ENCODE peak calls at places on chromosomes 7 and 10, in four cellular contexts. Q is H1, N is sigmoid colon, C is A549. L is an unnamed sample.

GRCh38 chr10:73413108-73413527 is 740 bp downstream of the ANXA7 start:
- DNase-seq in Q (no peak), N (peak; percentile 73), C (peak; percentile 62), L (no peak)

GRCh38 chr10:71597821-71598498 is 121.6 kb downstream of the C10orf105 start:
- DNase-seq in Q (no peak), N (peak; percentile 78), C (no peak), L (no peak)

GRCh38 chr7:27182285-27182827 is 2.7 kb downstream of the HOXA11 start:
- DNase-seq in Q (no peak), N (peak; percentile 74), C (no peak), L (no peak)

GRCh38 chr10:106053031-106053430 is 1111.5 kb downstream of the SORCS1 start:
- DNase-seq in Q (no peak), N (no peak), C (no peak), L (no peak)

GRCh38 chr10:81838950-81839349 is 36.0 kb upstream of the NRG3 start:
- DNase-seq in Q (no peak), N (no peak), C (no peak), L (no peak)

GRCh38 chr10:7272008-7272407 is 138.8 kb downstream of the SFMBT2 start:
- DNase-seq in Q (no peak), N (no peak), C (no peak), L (no peak)

GRCh38 chr7:157125376-157126223 is 13.1 kb upstream of the UBE3C start:
- DNase-seq in Q (no peak), N (no peak), C (no peak), L (no peak)

GRCh38 chr10:78634389-78634815 is 434.4 kb upstream of the ZMIZ1 start:
- DNase-seq in Q (peak; percentile 29), N (no peak), C (peak; percentile 19), L (no peak)

GRCh38 chr10:112208292-112208691 is 24.7 kb upstream of the GPAM start:
- DNase-seq in Q (no peak), N (no peak), C (no peak), L (peak; percentile 17)

GRCh38 chr7:33550979-33551378 is 354.4 kb upstream of the BMPER start:
- DNase-seq in Q (no peak), N (no peak), C (no peak), L (no peak)

GRCh38 chr7:19144661-19145428 is at the start of gene FERD3L:
- DNase-seq in Q (no peak), N (peak; percentile 50), C (no peak), L (no peak)

GRCh38 chr7:47801423-47801822 is 146.8 kb downstream of the PKD1L1 start:
- DNase-seq in Q (no peak), N (no peak), C (no peak), L (no peak)

GRCh38 chr7:11742496-11742895 is 89.5 kb downstream of the THSD7A start:
- DNase-seq in Q (no peak), N (no peak), C (no peak), L (no peak)

GRCh38 chr7:140364819-140365218 is 33.5 kb downstream of the SLC37A3 start:
- DNase-seq in Q (no peak), N (no peak), C (no peak), L (no peak)

GRCh38 chr7:121151663-121152344 is 163.3 kb downstream of the CPED1 start:
- DNase-seq in Q (no peak), N (no peak), C (no peak), L (no peak)

GRCh38 chr10:104277785-104278184 is 8.8 kb downstream of the GSTO2 start:
- DNase-seq in Q (no peak), N (no peak), C (no peak), L (no peak)

GRCh38 chr10:31936933-31937332 is 8.3 kb upstream of the ARHGAP12 start:
- DNase-seq in Q (no peak), N (no peak), C (no peak), L (no peak)

GRCh38 chr10:102863660-102864059 is 5.6 kb upstream of the AS3MT start:
- DNase-seq in Q (no peak), N (no peak), C (no peak), L (no peak)

GRCh38 chr7:149090397-149091195 is at the start of gene ZNF786:
- DNase-seq in Q (peak; percentile 64), N (peak; percentile 93), C (peak; percentile 78), L (peak; percentile 93)

GRCh38 chr10:121698336-121698735 is 100.1 kb upstream of the FGFR2 start:
- DNase-seq in Q (no peak), N (no peak), C (no peak), L (no peak)

GRCh38 chr10:73853196-73853595 is 21.2 kb downstream of the CAMK2G start:
- DNase-seq in Q (no peak), N (peak; percentile 47), C (no peak), L (no peak)

GRCh38 chr10:112832361-112832878 is 117.6 kb upstream of the TCF7L2 start:
- DNase-seq in Q (peak; percentile 73), N (no peak), C (no peak), L (no peak)

GRCh38 chr10:6665847-6666246 is 85.8 kb upstream of the PRKCQ start:
- DNase-seq in Q (no peak), N (no peak), C (no peak), L (no peak)

GRCh38 chr7:87831127-87831526 is 45.0 kb downstream of the SLC25A40 start:
- DNase-seq in Q (no peak), N (no peak), C (no peak), L (no peak)

GRCh38 chr10:11157292-11158052 is 139.8 kb downstream of the CELF2 start:
- DNase-seq in Q (no peak), N (no peak), C (no peak), L (no peak)

GRCh38 chr7:95190515-95190914 is 133.8 kb downstream of the PON1 start:
- DNase-seq in Q (no peak), N (no peak), C (no peak), L (no peak)

GRCh38 chr7:106126170-106126938 is 14.2 kb upstream of the SYPL1 start:
- DNase-seq in Q (no peak), N (no peak), C (no peak), L (no peak)

GRCh38 chr10:62305813-62306212 is 37.2 kb upstream of the RTKN2 start:
- DNase-seq in Q (no peak), N (no peak), C (no peak), L (no peak)

GRCh38 chr10:19929466-19930140 is 113.4 kb downstream of the PLXDC2 start:
- DNase-seq in Q (no peak), N (no peak), C (no peak), L (no peak)

DNA sequence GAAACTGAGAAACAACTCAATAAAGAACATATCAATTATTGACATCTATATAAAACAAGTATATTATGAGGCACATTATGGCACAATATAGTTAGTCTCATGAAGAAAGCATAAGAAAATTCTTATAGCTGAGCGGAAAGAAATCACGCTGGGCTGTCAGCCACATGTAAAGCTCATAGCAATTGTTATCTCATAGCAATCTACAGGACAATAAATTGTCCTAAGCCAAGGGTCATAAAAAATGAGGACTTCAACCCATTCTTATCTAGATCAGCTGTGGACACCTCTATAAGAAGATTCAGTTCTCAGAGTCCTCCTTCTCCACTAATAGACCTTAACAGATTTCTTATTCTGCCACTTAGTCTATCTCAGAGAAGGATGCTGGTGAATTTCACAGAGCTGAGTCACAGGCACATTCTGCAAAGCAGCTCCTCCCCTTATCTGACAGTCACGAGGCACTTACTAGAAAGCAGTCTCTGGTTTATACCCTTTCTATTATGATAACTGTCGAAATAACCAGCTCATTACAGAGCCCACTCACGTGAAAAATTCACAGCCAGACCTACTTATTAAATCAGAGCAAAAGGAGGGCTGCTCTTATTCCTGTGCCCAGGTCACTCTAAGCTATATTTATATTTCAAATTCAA is 185.3 kb upstream of the PCLO start:
- DNase-seq in Q (no peak), N (no peak), C (peak; percentile 1), L (no peak)
- TF ChIP-seq EP300 in Q (no peak), N (no peak), C (no peak), L (no peak)

DNA sequence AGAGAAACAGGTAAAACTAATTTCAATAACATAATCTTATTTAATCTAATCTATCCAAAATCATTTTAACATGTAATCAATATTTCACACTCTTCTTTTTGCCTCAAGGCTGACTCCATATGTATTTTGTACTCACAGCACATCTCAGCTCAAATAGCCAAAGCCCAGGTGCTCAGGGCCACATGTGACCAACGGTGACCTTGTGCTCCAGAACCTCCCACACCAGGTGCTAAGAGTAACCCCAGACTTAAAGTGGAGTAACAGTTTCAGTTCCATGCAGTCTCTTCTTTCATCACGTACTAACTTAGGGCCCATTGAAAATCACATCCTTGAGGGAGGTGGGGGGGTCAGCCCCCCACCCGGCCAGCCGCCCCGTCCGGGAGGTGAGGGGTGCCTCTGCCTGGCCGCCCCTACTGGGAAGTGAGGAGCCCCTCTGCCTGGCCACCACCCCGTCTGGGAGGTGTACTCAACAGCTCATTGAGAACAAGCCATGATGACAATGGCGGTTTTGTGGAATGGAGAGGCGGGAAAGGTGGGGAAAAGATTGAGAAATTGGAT is 47.3 kb downstream of the NCAPG2 start:
- DNase-seq in Q (no peak), N (no peak), C (no peak), L (no peak)
- H3K27ac ChIP-seq in Q (peak overlapping the region; percentile 19), N (no peak overlapping the region), C (no peak overlapping the region), L (no peak overlapping the region)

GRCh38 chr10:119207367-119207668 is at the start of gene GRK5:
- DNase-seq in Q (peak; percentile 80), N (peak; percentile 98), C (peak; percentile 96), L (peak; percentile 97)

GRCh38 chr10:119207713-119208552 is 562 bp downstream of the GRK5 start:
- DNase-seq in Q (no peak), N (peak; percentile 78), C (peak; percentile 29), L (no peak)

GRCh38 chr10:119208553-119208940 is 1.2 kb downstream of the GRK5 start:
- DNase-seq in Q (no peak), N (peak; percentile 2), C (no peak), L (no peak)

GRCh38 chr10:119205926-119206602 is 1.3 kb upstream of the GRK5 start:
- DNase-seq in Q (no peak), N (peak; percentile 87), C (peak; percentile 64), L (peak; percentile 92)

DNA sequence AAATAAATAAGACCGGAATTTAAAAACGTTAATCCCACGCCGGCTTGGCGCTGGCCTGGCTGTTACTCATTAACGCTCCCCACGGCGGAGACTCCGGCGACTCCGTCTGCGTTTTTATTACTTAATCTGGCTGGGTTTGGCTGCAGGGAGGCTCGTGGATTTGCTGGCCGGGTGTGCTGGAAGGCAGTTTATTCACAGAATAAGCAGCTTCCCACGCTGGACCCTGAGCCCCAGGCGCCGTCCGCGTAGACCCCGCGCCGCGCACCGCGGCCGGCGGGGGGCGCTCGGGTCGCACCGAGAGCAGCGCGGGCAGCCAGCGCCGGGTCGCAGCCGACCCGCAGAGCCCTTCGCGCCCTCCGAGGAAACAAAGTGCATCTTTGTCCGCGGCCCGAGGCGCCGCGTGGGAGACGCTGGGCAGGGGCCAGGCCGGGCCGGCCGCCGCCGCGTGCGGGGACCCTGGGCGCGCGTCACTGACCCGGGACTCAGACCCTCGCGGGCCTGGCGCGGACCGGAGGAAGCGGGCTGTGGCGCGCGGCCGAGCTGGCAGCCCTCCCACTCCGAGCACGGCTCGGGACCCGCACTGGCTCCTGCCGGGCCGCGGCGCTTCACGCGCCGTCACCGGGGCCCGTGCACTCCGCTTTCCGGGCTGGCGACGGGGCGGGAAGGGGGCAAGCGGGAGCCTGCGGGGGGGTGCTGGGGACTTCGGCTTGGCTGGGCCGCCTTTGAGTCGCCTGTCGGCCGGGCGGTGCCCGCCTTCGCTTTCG is 586 bp upstream of the GRK5 start:
- DNase-seq in Q (no peak), N (peak; percentile 91), C (peak; percentile 81), L (peak; percentile 93)
- TF ChIP-seq CTCF in Q (peak; percentile 73), N (peak; percentile 24), C (peak; percentile 96), L (peak; percentile 93)

DNA sequence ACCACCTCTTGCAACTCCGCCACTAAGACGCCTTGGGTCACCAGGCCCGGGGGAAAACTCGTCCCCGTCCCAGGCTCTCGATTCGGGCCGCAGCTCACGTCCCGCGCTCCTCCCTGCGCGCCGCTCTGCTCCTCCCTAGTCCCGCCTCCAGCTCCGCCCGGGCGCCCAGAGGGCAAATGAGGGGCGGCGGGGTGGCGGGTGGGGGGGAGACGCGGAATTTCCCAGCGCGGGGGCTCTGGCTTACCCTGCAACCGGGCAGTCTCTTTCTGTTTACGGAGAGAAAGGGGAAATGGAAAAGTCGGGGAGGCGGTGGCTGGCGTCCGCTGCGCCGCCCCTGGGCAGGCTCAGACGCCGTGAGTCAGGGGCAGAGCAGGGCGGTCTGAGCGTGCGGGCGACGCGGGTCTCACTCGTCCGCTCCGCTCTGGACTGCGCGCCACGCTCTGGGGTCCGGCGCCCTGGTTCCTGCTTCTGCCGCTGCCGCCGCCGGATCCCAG is at the start of gene MAP3K8:
- DNase-seq in Q (peak; percentile 56), N (peak; percentile 94), C (peak; percentile 83), L (peak; percentile 97)
- TF ChIP-seq EP300 in Q (no peak), N (no peak), C (no peak), L (no peak)

L was measured in esophagus muscularis mucosa.